ENCODE peak calls at places on chromosomes 6 and 20, in five cellular contexts. F is HuH-7, Q is T-helper 9 cell, X is endothelial cell, U is D341Med. R is an unnamed sample.

GRCh38 chr6:37713529-37714119 is 15.9 kb upstream of the MDGA1 start:
- DNase-seq in F (no peak), Q (no peak), X (no peak), U (no peak), R (no peak)

GRCh38 chr6:170011233-170012142 is 260.1 kb downstream of the ERMARD start:
- DNase-seq in F (no peak), Q (no peak), X (peak), U (no peak), R (peak)

GRCh38 chr6:137722749-137723272 is 144.2 kb upstream of the TNFAIP3 start:
- DNase-seq in F (no peak), Q (no peak), X (no peak), U (no peak), R (no peak)

GRCh38 chr20:39885975-39886649 is 802.9 kb downstream of the MAFB start:
- DNase-seq in F (peak), Q (no peak), X (peak), U (peak), R (peak)

GRCh38 chr20:23652371-23652770 is 14.6 kb upstream of the CST3 start:
- DNase-seq in F (no peak), Q (no peak), X (no peak), U (no peak), R (no peak)

GRCh38 chr6:106546322-106547052 is 82.8 kb downstream of the RTN4IP1 start:
- DNase-seq in F (no peak), Q (no peak), X (no peak), U (no peak), R (no peak)

GRCh38 chr6:11744753-11745152 is 33.9 kb downstream of the ADTRP start:
- DNase-seq in F (no peak), Q (no peak), X (no peak), U (no peak), R (no peak)

GRCh38 chr6:156639023-156639728 is 138.0 kb upstream of the ARID1B start:
- DNase-seq in F (no peak), Q (no peak), X (no peak), U (no peak), R (no peak)

GRCh38 chr6:129701721-129702455 is 8.1 kb downstream of the ARHGAP18 start:
- DNase-seq in F (no peak), Q (no peak), X (no peak), U (no peak), R (no peak)

GRCh38 chr20:63223121-63223825 is 7.3 kb upstream of the YTHDF1 start:
- DNase-seq in F (peak), Q (peak), X (peak), U (peak), R (no peak)

GRCh38 chr20:38726849-38727601 is 2.7 kb downstream of the SLC32A1 start:
- DNase-seq in F (peak), Q (peak), X (peak), U (peak), R (no peak)

GRCh38 chr6:15520616-15521203 is 142.1 kb downstream of the DTNBP1 start:
- DNase-seq in F (no peak), Q (no peak), X (no peak), U (peak), R (no peak)

GRCh38 chr6:117971637-117972036 is 64.6 kb downstream of the SLC35F1 start:
- DNase-seq in F (no peak), Q (no peak), X (no peak), U (no peak), R (no peak)

GRCh38 chr6:80214436-80215022 is 108.1 kb downstream of the BCKDHB start:
- DNase-seq in F (peak), Q (no peak), X (peak), U (peak), R (no peak)

GRCh38 chr20:52801628-52802006 is 170.5 kb upstream of the TSHZ2 start:
- DNase-seq in F (no peak), Q (no peak), X (no peak), U (peak), R (no peak)

GRCh38 chr20:45456632-45457031 is 12.9 kb upstream of the WFDC2 start:
- DNase-seq in F (no peak), Q (no peak), X (peak), U (peak), R (peak)

GRCh38 chr6:34418367-34418766 is 7.5 kb downstream of the RPS10 start:
- DNase-seq in F (no peak), Q (no peak), X (no peak), U (no peak), R (no peak)

GRCh38 chr6:2384518-2384917 is 139.1 kb upstream of the GMDS start:
- DNase-seq in F (no peak), Q (no peak), X (no peak), U (no peak), R (no peak)

GRCh38 chr6:3194535-3195376 is 32.7 kb downstream of the TUBB2B start:
- DNase-seq in F (no peak), Q (no peak), X (peak), U (no peak), R (no peak)

GRCh38 chr6:168072730-168073129 is 6.3 kb downstream of the FRMD1 start:
- DNase-seq in F (no peak), Q (no peak), X (no peak), U (no peak), R (no peak)

GRCh38 chr20:22293886-22294285 is 290.5 kb downstream of the FOXA2 start:
- DNase-seq in F (no peak), Q (no peak), X (no peak), U (no peak), R (no peak)

GRCh38 chr20:20731945-20732296 is 19.5 kb upstream of the RALGAPA2 start:
- DNase-seq in F (no peak), Q (no peak), X (no peak), U (no peak), R (no peak)

GRCh38 chr20:63434599-63435378 is 37.7 kb downstream of the KCNQ2 start:
- DNase-seq in F (peak), Q (peak), X (peak), U (peak), R (no peak)